ENCODE peak calls at places on chromosomes 13 and 19, in eight cellular contexts. R is dorsolateral prefrontal cortex, T is A549, H is tibial artery, L is cardiac muscle cell, M is breast epithelium, Y is GM13977, W is GM20000. N is an unnamed sample.

GRCh38 chr13:53311561-53311960 is 282.9 kb downstream of the OLFM4 start:
- DNase-seq in W (no peak), L (no peak), R (no peak), M (no peak), Y (no peak), H (no peak), T (no peak), N (peak)

GRCh38 chr19:32219881-32220552 is 125.4 kb upstream of the ZNF507 start:
- DNase-seq in H (no peak), W (no peak), L (no peak), T (no peak), M (no peak), Y (no peak), R (peak), N (no peak)

GRCh38 chr19:29806098-29806866 is 5.5 kb upstream of the CCNE1 start:
- DNase-seq in R (no peak), L (peak), Y (no peak), T (peak), W (no peak), M (no peak), H (no peak), N (peak)

GRCh38 chr13:31909889-31910551 is 121.6 kb upstream of the FRY start:
- DNase-seq in M (no peak), T (peak), W (peak), Y (no peak), L (peak), H (no peak), R (peak), N (peak)

GRCh38 chr19:41238244-41238643 is 19.2 kb downstream of the AXL start:
- DNase-seq in R (peak), L (no peak), M (no peak), Y (no peak), W (no peak), T (no peak), H (no peak), N (no peak)

GRCh38 chr13:82370306-82370705 is 1512.0 kb downstream of the SLITRK1 start:
- DNase-seq in H (no peak), W (no peak), R (no peak), T (no peak), L (no peak), M (no peak), Y (no peak), N (no peak)

GRCh38 chr13:46571189-46571901 is 18.4 kb downstream of the LRCH1 start:
- DNase-seq in H (no peak), L (peak), Y (peak), M (no peak), W (no peak), T (peak), R (no peak), N (peak)

GRCh38 chr19:32651729-32652140 is 23.2 kb downstream of the ANKRD27 start:
- DNase-seq in L (peak), H (no peak), W (no peak), T (peak), R (no peak), Y (no peak), M (no peak), N (peak)

GRCh38 chr13:98397221-98397620 is 179.7 kb downstream of the STK24 start:
- DNase-seq in L (peak), R (no peak), T (no peak), H (no peak), Y (no peak), M (no peak), W (no peak), N (peak)

GRCh38 chr13:112229992-112230872 is 145.9 kb upstream of the SPACA7 start:
- DNase-seq in H (no peak), L (no peak), R (no peak), T (no peak), Y (no peak), M (no peak), W (no peak), N (no peak)

GRCh38 chr13:94703271-94703670 is 9.1 kb downstream of the SOX21 start:
- DNase-seq in H (no peak), L (no peak), Y (peak), M (no peak), T (no peak), W (peak), R (no peak), N (no peak)

GRCh38 chr19:33470686-33471085 is 50.9 kb downstream of the PEPD start:
- DNase-seq in H (no peak), M (no peak), T (no peak), Y (no peak), R (no peak), W (no peak), L (no peak), N (no peak)

GRCh38 chr13:100773923-100774641 is 99.5 kb upstream of the TMTC4 start:
- DNase-seq in R (no peak), Y (no peak), T (no peak), L (no peak), M (no peak), W (no peak), H (no peak), N (no peak)

GRCh38 chr19:1206063-1206732 is 620 bp downstream of the STK11 start:
- DNase-seq in R (no peak), W (no peak), T (no peak), M (no peak), L (no peak), Y (no peak), H (no peak), N (no peak)

GRCh38 chr13:110829486-110829885 is 85.4 kb downstream of the ANKRD10 start:
- DNase-seq in W (no peak), H (no peak), Y (no peak), T (no peak), L (no peak), R (no peak), M (no peak), N (no peak)

GRCh38 chr13:91516799-91517198 is 118.4 kb downstream of the GPC5 start:
- DNase-seq in M (no peak), W (no peak), T (no peak), R (no peak), L (no peak), Y (no peak), H (no peak), N (no peak)

GRCh38 chr13:110387451-110388140 is 80.5 kb downstream of the COL4A2 start:
- DNase-seq in L (peak), R (no peak), W (peak), M (no peak), Y (peak), H (peak), T (no peak), N (no peak)

GRCh38 chr13:99086869-99087129 is 108.9 kb upstream of the DOCK9 start:
- DNase-seq in W (no peak), H (no peak), M (no peak), T (no peak), R (no peak), Y (no peak), L (no peak), N (peak)

GRCh38 chr19:11806354-11807098 is 7.5 kb upstream of the ZNF440 start:
- DNase-seq in T (no peak), W (no peak), M (no peak), R (no peak), H (no peak), Y (no peak), L (no peak), N (no peak)

GRCh38 chr19:45423589-45424190 is at the start of gene ERCC1:
- DNase-seq in Y (peak), H (peak), L (peak), W (peak), R (peak), T (peak), M (peak), N (peak)

GRCh38 chr13:93915269-93915809 is 564.1 kb downstream of the DCT start:
- DNase-seq in H (no peak), L (peak), M (no peak), Y (no peak), W (no peak), R (no peak), T (no peak), N (no peak)

GRCh38 chr13:28551498-28551895 is 56.6 kb upstream of the FLT1 start:
- DNase-seq in Y (no peak), W (no peak), R (no peak), M (no peak), H (no peak), T (no peak), L (no peak), N (no peak)

GRCh38 chr13:45416521-45417125 is 1.6 kb downstream of the SLC25A30 start:
- DNase-seq in R (no peak), M (no peak), H (no peak), W (no peak), Y (no peak), L (no peak), T (no peak), N (peak)

GRCh38 chr19:34645551-34645950 is 31.4 kb downstream of the SCGB2B2 start:
- DNase-seq in W (no peak), M (no peak), Y (no peak), L (no peak), H (no peak), T (no peak), R (no peak), N (no peak)

GRCh38 chr13:113804017-113804702 is 45.1 kb downstream of the TMEM255B start:
- DNase-seq in H (no peak), Y (no peak), W (no peak), R (no peak), T (no peak), M (no peak), L (no peak), N (no peak)

GRCh38 chr19:3263866-3264265 is 39.4 kb downstream of the CELF5 start:
- DNase-seq in W (no peak), L (no peak), H (no peak), T (no peak), M (no peak), Y (no peak), R (no peak), N (no peak)

GRCh38 chr19:55165952-55166529 is 372 bp downstream of the DNAAF3 start:
- DNase-seq in Y (peak), M (no peak), H (no peak), W (no peak), L (peak), T (peak), R (no peak), N (peak)

GRCh38 chr19:50268046-50268445 is 61.1 kb downstream of the KCNC3 start:
- DNase-seq in T (no peak), H (no peak), W (no peak), Y (no peak), M (no peak), L (peak), R (no peak), N (no peak)

GRCh38 chr13:113586661-113587479 is 2.3 kb downstream of the TFDP1 start:
- DNase-seq in M (peak), T (no peak), H (peak), L (no peak), R (peak), Y (no peak), W (no peak), N (no peak)

GRCh38 chr19:34715357-34715756 is 18.7 kb upstream of the ZNF181 start:
- DNase-seq in H (no peak), L (no peak), T (no peak), Y (no peak), M (no peak), R (no peak), W (no peak), N (no peak)

GRCh38 chr13:107099661-107100060 is 531.7 kb upstream of the ARGLU1 start:
- DNase-seq in L (no peak), T (no peak), H (no peak), R (no peak), M (no peak), W (no peak), Y (no peak), N (no peak)

GRCh38 chr13:74046461-74046860 is 87.7 kb downstream of the KLF12 start:
- DNase-seq in H (no peak), M (no peak), T (no peak), L (no peak), Y (no peak), R (no peak), W (no peak), N (no peak)

GRCh38 chr13:100095498-100095897 is 6.6 kb downstream of the PCCA start:
- DNase-seq in H (no peak), R (no peak), T (no peak), L (no peak), Y (no peak), W (no peak), M (no peak), N (no peak)

GRCh38 chr13:113204378-113204734 is 4.1 kb downstream of the PCID2 start:
- DNase-seq in H (no peak), T (no peak), L (no peak), Y (no peak), M (no peak), R (no peak), W (no peak), N (no peak)

GRCh38 chr13:112684444-112684843 is 5.4 kb upstream of the ATP11A start:
- DNase-seq in L (no peak), Y (no peak), T (no peak), W (no peak), H (peak), M (peak), R (no peak), N (no peak)

GRCh38 chr19:14682084-14682483 is 7.4 kb upstream of the ADGRE3 start:
- DNase-seq in W (no peak), Y (no peak), M (no peak), L (no peak), R (no peak), H (no peak), T (no peak), N (no peak)

GRCh38 chr19:14683439-14683838 is 6.4 kb upstream of the ZNF333 start:
- DNase-seq in Y (no peak), R (no peak), W (no peak), T (no peak), M (no peak), L (no peak), H (no peak), N (no peak)

GRCh38 chr19:14689598-14690503 is at the start of gene ZNF333:
- DNase-seq in L (peak), R (peak), M (peak), T (peak), H (peak), Y (peak), W (peak), N (peak)

GRCh38 chr19:14686411-14686810 is 3.4 kb upstream of the ZNF333 start:
- DNase-seq in L (peak), Y (no peak), T (peak), H (no peak), W (peak), R (no peak), M (no peak), N (peak)
- TF ChIP-seq CTCF in L (peak), Y (peak), T (peak), H (no peak), W (no peak), R (peak), M (no peak), N (peak)

GRCh38 chr13:36346222-36347083 is at the start of gene SPART:
- DNase-seq in L (peak), H (peak), T (peak), M (peak), Y (peak), W (peak), R (peak), N (peak)
- TF ChIP-seq CTCF in L (peak), H (peak), T (peak), M (peak), Y (peak), W (peak), R (peak), N (peak)

GRCh38 chr19:58366576-58367430 is 4.3 kb upstream of the ZNF497 start:
- DNase-seq in T (no peak), W (no peak), R (no peak), H (no peak), M (no peak), L (no peak), Y (no peak), N (no peak)

GRCh38 chr19:58374200-58374599 is 6.6 kb downstream of the ZNF837 start:
- DNase-seq in M (no peak), T (no peak), H (no peak), R (no peak), Y (no peak), L (no peak), W (no peak), N (no peak)

GRCh38 chr19:58367698-58368454 is 5.3 kb upstream of the ZNF497 start:
- DNase-seq in T (no peak), M (no peak), Y (no peak), H (no peak), W (no peak), L (no peak), R (no peak), N (no peak)

GRCh38 chr19:58368561-58369360 is 6.2 kb upstream of the ZNF497 start:
- DNase-seq in R (no peak), T (no peak), M (no peak), W (no peak), L (no peak), Y (no peak), H (no peak), N (no peak)

DNA sequence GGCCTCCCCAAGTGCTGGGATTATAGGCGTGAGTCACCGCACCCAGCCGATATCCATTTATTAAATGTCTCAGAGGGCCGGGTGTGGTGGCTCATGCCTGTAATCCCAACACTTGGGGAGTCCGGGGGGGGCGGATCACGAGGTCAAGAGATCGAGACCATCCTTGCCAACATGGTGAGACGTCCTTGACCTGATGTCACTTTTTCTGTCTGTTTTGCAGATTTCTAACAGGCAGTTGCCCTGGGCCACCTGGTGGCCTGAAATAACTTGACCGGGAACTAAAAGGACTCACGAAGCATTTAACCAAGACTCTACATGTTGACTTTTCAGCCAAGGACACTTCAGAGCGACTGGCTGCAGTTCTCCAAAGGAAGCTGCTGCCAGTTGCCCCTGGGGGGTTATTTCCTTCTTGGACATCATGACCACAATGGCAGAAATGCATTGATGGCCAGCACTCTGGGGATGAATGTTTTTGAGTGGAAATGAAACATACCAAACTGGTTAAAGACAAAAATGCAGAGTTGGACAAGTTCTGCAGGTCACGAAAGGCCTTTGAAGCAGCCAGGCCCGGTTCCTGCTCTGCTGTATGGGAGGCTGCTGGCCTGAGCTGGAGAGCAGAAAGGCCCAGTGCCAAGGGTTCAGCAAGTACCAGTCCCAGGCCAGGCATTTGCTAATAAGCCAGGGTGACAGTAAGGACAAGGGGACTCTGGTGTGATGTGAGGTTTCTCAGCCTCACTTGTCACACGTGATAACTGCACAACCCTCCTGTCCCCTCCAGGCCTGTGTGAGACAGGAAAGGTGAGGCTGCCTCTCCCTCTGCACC is 8.3 kb downstream of the ZNF837 start:
- DNase-seq in M (no peak), T (no peak), Y (no peak), R (no peak), W (no peak), L (no peak), H (no peak), N (no peak)
- TF ChIP-seq CTCF in M (no peak), T (no peak), Y (no peak), R (no peak), W (no peak), L (peak), H (no peak), N (no peak)

GRCh38 chr19:19474950-19475781 is 40.2 kb downstream of the TSSK6 start:
- DNase-seq in R (no peak), L (no peak), Y (no peak), W (no peak), T (no peak), M (no peak), H (no peak), N (no peak)

GRCh38 chr19:19477705-19478383 is 37.5 kb downstream of the TSSK6 start:
- DNase-seq in R (no peak), W (no peak), M (no peak), L (no peak), H (no peak), Y (no peak), T (no peak), N (no peak)

GRCh38 chr19:19471682-19472081 is 43.7 kb downstream of the TSSK6 start:
- DNase-seq in T (no peak), L (no peak), W (no peak), H (no peak), Y (no peak), R (no peak), M (no peak), N (no peak)

GRCh38 chr19:19480688-19481087 is 34.7 kb downstream of the TSSK6 start:
- DNase-seq in M (no peak), W (no peak), H (no peak), T (no peak), R (no peak), Y (no peak), L (no peak), N (no peak)

DNA sequence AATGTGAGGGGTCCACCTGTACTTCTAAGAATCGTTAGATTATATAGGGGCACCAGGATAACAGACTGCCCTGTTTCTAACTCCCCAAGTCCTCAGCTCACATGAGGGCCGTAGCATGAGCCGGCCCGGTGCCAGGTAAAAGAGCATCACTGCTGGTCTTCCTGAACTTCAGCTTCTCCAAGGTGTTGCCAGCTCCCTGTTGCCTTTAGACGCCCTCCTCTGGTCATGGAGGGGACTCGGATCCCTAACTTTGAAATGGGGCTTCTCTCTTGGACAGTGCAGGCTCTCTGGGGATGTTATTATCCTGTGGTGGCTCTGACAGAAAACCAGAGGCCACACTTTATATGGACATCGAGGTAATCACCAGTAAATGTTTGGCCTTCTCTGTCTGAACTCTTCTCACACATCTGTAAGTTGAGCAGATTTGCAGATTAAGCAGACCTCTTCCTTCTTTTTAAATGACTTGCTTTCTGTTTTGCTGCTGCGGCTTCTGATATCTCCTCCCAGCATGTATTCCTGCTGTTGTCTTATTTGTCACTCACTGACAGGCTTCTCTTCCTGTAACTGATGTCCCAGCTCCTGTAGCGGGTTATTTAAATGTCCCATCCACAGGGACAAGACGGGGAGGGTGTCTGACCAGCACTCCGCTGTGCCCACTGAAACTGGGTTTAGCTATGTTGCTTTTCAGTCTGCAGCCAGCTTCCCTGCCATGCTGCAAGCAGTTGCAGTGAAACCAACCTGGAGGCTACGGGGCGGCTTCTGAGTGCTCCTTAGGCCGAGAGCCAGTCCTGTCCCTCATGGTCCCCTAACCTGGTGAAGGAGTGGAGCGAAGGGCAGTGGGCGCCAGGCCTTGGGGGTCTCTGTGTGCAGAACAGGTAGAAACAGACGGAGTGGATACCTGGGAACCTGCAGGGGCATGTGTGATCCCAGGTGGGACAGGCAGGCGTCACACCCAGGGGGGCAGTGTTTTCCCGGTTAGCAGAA is 39.2 kb downstream of the TSSK6 start:
- DNase-seq in L (peak), W (no peak), M (no peak), T (peak), Y (no peak), H (no peak), R (no peak), N (no peak)
- TF ChIP-seq CTCF in L (peak), W (no peak), M (no peak), T (no peak), Y (peak), H (no peak), R (no peak), N (peak)

N was measured in A673.